ENCODE peak calls at places on chromosome 7, in four cellular contexts. One of them, this sample, is unnamed.

GRCh38 chr7:2032030-2032875 is 200.5 kb downstream of the MAD1L1 start:
- DNase-seq in trophoblast cell: no peak
- DNase-seq in H1: no peak
- DNase-seq in mesenchymal stem cell: no peak
- DNase-seq in this sample: no peak

GRCh38 chr7:55127135-55127551 is 108.3 kb downstream of the EGFR start:
- DNase-seq in trophoblast cell: no peak
- DNase-seq in H1: no peak
- DNase-seq in mesenchymal stem cell: no peak
- DNase-seq in this sample: no peak

GRCh38 chr7:143345428-143345900 is 17.0 kb downstream of the FAM131B start:
- DNase-seq in trophoblast cell: peak; percentile 18
- DNase-seq in mesenchymal stem cell: peak; percentile 48
- DNase-seq in H1: peak; percentile 82
- DNase-seq in this sample: peak; percentile 57

GRCh38 chr7:36661135-36661840 is 63.0 kb downstream of the AOAH start:
- DNase-seq in mesenchymal stem cell: no peak
- DNase-seq in H1: no peak
- DNase-seq in trophoblast cell: no peak
- DNase-seq in this sample: no peak

GRCh38 chr7:35555934-35556333 is 139.0 kb downstream of the HERPUD2 start:
- DNase-seq in trophoblast cell: peak; percentile 14
- DNase-seq in mesenchymal stem cell: peak; percentile 30
- DNase-seq in H1: no peak
- DNase-seq in this sample: no peak

GRCh38 chr7:77426052-77426404 is 9.9 kb upstream of the GSAP start:
- DNase-seq in trophoblast cell: no peak
- DNase-seq in H1: no peak
- DNase-seq in mesenchymal stem cell: no peak
- DNase-seq in this sample: no peak

GRCh38 chr7:98439484-98439883 is 38.6 kb upstream of the BAIAP2L1 start:
- DNase-seq in H1: no peak
- DNase-seq in trophoblast cell: no peak
- DNase-seq in mesenchymal stem cell: no peak
- DNase-seq in this sample: no peak

GRCh38 chr7:130951303-130951975 is 217.4 kb upstream of the KLF14 start:
- DNase-seq in trophoblast cell: no peak
- DNase-seq in mesenchymal stem cell: no peak
- DNase-seq in H1: no peak
- DNase-seq in this sample: no peak

GRCh38 chr7:103011650-103012049 is 62.9 kb downstream of the FBXL13 start:
- DNase-seq in mesenchymal stem cell: peak; percentile 45
- DNase-seq in H1: no peak
- DNase-seq in trophoblast cell: no peak
- DNase-seq in this sample: no peak

GRCh38 chr7:124085168-124085567 is 52.3 kb upstream of the TMEM229A start:
- DNase-seq in mesenchymal stem cell: no peak
- DNase-seq in trophoblast cell: no peak
- DNase-seq in H1: no peak
- DNase-seq in this sample: no peak

GRCh38 chr7:48360574-48360973 is 189.3 kb downstream of the ABCA13 start:
- DNase-seq in mesenchymal stem cell: no peak
- DNase-seq in H1: no peak
- DNase-seq in trophoblast cell: no peak
- DNase-seq in this sample: no peak

GRCh38 chr7:44189286-44189992 is at the start of gene GCK:
- DNase-seq in H1: no peak
- DNase-seq in mesenchymal stem cell: no peak
- DNase-seq in trophoblast cell: no peak
- DNase-seq in this sample: no peak

GRCh38 chr7:98024075-98024474 is 34.1 kb upstream of the OCM2 start:
- DNase-seq in trophoblast cell: no peak
- DNase-seq in H1: no peak
- DNase-seq in mesenchymal stem cell: no peak
- DNase-seq in this sample: no peak

GRCh38 chr7:79927116-79927515 is 207.5 kb upstream of the GNAI1 start:
- DNase-seq in mesenchymal stem cell: no peak
- DNase-seq in trophoblast cell: no peak
- DNase-seq in H1: no peak
- DNase-seq in this sample: no peak

GRCh38 chr7:4788627-4789189 is 13.3 kb downstream of the AP5Z1 start:
- DNase-seq in H1: no peak
- DNase-seq in trophoblast cell: no peak
- DNase-seq in mesenchymal stem cell: no peak
- DNase-seq in this sample: no peak

GRCh38 chr7:158239290-158239981 is 348.2 kb downstream of the PTPRN2 start:
- DNase-seq in trophoblast cell: no peak
- DNase-seq in mesenchymal stem cell: no peak
- DNase-seq in H1: no peak
- DNase-seq in this sample: no peak

GRCh38 chr7:33501368-33501767 is 372.0 kb downstream of the BBS9 start:
- DNase-seq in mesenchymal stem cell: no peak
- DNase-seq in H1: no peak
- DNase-seq in trophoblast cell: no peak
- DNase-seq in this sample: no peak

GRCh38 chr7:98107313-98107691 is 640 bp downstream of the LMTK2 start:
- DNase-seq in trophoblast cell: no peak
- DNase-seq in H1: no peak
- DNase-seq in mesenchymal stem cell: no peak
- DNase-seq in this sample: no peak

GRCh38 chr7:105846404-105846803 is 30.0 kb downstream of the ATXN7L1 start:
- DNase-seq in H1: no peak
- DNase-seq in mesenchymal stem cell: no peak
- DNase-seq in trophoblast cell: no peak
- DNase-seq in this sample: no peak

GRCh38 chr7:123030631-123031030 is 35.1 kb upstream of the TAS2R16 start:
- DNase-seq in H1: no peak
- DNase-seq in mesenchymal stem cell: no peak
- DNase-seq in trophoblast cell: no peak
- DNase-seq in this sample: no peak

GRCh38 chr7:158811461-158811860 is 17.8 kb downstream of the ESYT2 start:
- DNase-seq in trophoblast cell: peak; percentile 76
- DNase-seq in mesenchymal stem cell: peak; percentile 85
- DNase-seq in H1: no peak
- DNase-seq in this sample: no peak

GRCh38 chr7:123784263-123784662 is 35.5 kb upstream of the WASL start:
- DNase-seq in mesenchymal stem cell: peak; percentile 59
- DNase-seq in H1: no peak
- DNase-seq in trophoblast cell: peak; percentile 57
- DNase-seq in this sample: no peak

GRCh38 chr7:55021951-55022617 is 3.3 kb downstream of the EGFR start:
- DNase-seq in trophoblast cell: peak; percentile 87
- DNase-seq in mesenchymal stem cell: no peak
- DNase-seq in H1: no peak
- DNase-seq in this sample: no peak

GRCh38 chr7:139635521-139636240 is 112.2 kb downstream of the CLEC2L start:
- DNase-seq in mesenchymal stem cell: no peak
- DNase-seq in H1: no peak
- DNase-seq in trophoblast cell: no peak
- DNase-seq in this sample: peak; percentile 49

GRCh38 chr7:41567350-41568114 is 135.4 kb downstream of the INHBA start:
- DNase-seq in mesenchymal stem cell: peak; percentile 52
- DNase-seq in trophoblast cell: no peak
- DNase-seq in H1: no peak
- DNase-seq in this sample: no peak

GRCh38 chr7:21580073-21580521 is 37.3 kb downstream of the DNAH11 start:
- DNase-seq in mesenchymal stem cell: peak; percentile 96
- DNase-seq in trophoblast cell: no peak
- DNase-seq in H1: no peak
- DNase-seq in this sample: no peak

GRCh38 chr7:87218941-87219544 is 489 bp downstream of the TMEM243 start:
- DNase-seq in trophoblast cell: peak; percentile 49
- DNase-seq in H1: no peak
- DNase-seq in mesenchymal stem cell: peak; percentile 61
- DNase-seq in this sample: peak; percentile 14

GRCh38 chr7:91055219-91055618 is 209.0 kb upstream of the FZD1 start:
- DNase-seq in mesenchymal stem cell: no peak
- DNase-seq in trophoblast cell: no peak
- DNase-seq in H1: no peak
- DNase-seq in this sample: no peak

GRCh38 chr7:36284470-36284869 is 105.2 kb upstream of the ANLN start:
- DNase-seq in trophoblast cell: no peak
- DNase-seq in mesenchymal stem cell: no peak
- DNase-seq in H1: peak; percentile 53
- DNase-seq in this sample: no peak

GRCh38 chr7:120052884-120053382 is 220.0 kb upstream of the KCND2 start:
- DNase-seq in mesenchymal stem cell: peak; percentile 100
- DNase-seq in H1: no peak
- DNase-seq in trophoblast cell: peak; percentile 77
- DNase-seq in this sample: no peak

GRCh38 chr7:212754-213153 is 20.4 kb downstream of the FAM20C start:
- DNase-seq in H1: no peak
- DNase-seq in trophoblast cell: no peak
- DNase-seq in mesenchymal stem cell: no peak
- DNase-seq in this sample: no peak

GRCh38 chr7:210401-210925 is 18.1 kb downstream of the FAM20C start:
- DNase-seq in mesenchymal stem cell: no peak
- DNase-seq in trophoblast cell: no peak
- DNase-seq in H1: no peak
- DNase-seq in this sample: no peak

GRCh38 chr7:209846-210245 is 17.5 kb downstream of the FAM20C start:
- DNase-seq in trophoblast cell: no peak
- DNase-seq in H1: no peak
- DNase-seq in mesenchymal stem cell: peak; percentile 61
- DNase-seq in this sample: no peak

GRCh38 chr7:211715-212058 is 19.3 kb downstream of the FAM20C start:
- DNase-seq in trophoblast cell: no peak
- DNase-seq in mesenchymal stem cell: no peak
- DNase-seq in H1: no peak
- DNase-seq in this sample: no peak

GRCh38 chr7:211033-211714 is 18.8 kb downstream of the FAM20C start:
- DNase-seq in trophoblast cell: no peak
- DNase-seq in mesenchymal stem cell: no peak
- DNase-seq in H1: no peak
- DNase-seq in this sample: no peak
- H3K4me3 ChIP-seq in trophoblast cell: no peak overlapping the region
- H3K4me3 ChIP-seq in mesenchymal stem cell: no peak overlapping the region
- H3K4me3 ChIP-seq in H1: no peak overlapping the region
- H3K4me3 ChIP-seq in this sample: no peak overlapping the region

DNA sequence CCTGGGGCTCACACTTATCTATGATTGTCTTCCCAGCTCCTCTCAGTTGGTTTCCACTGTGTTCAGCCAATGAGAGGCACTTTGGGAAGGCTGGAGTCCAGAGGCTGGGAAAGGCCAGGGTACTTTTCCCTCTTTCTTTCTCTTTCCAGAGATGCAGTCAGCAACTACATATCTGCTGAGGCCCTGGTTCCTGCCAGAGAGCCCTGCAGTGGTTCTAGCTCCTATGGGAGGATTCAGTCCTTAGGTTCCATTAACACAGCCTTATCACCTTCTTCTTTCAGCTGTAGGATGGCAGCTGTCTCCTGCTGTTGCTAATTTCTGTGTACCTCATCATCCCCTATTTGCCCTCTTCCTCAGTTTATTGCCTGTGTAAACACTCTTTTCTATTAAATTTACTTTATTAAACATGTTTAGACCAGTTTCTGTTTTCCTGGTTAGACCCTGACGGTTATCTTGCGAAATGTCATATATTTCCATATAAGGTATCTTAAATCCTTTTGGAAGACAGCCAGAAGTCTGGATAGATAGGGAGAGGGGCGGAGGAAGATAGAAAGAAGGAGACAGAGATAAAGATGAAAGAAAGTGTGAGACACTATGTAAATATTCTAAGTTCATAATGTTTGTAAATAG is 100.3 kb downstream of the HGF start:
- DNase-seq in trophoblast cell: no peak
- DNase-seq in mesenchymal stem cell: no peak
- DNase-seq in H1: no peak
- DNase-seq in this sample: no peak
- H2BK12ac ChIP-seq in trophoblast cell: no peak overlapping the region
- H2BK12ac ChIP-seq in mesenchymal stem cell: peak overlapping the region; percentile 18
- H2BK12ac ChIP-seq in H1: peak overlapping the region; percentile 41
- H2BK12ac ChIP-seq in this sample: no peak overlapping the region

GRCh38 chr7:94650137-94650536 is 5.8 kb downstream of the SGCE start:
- DNase-seq in H1: no peak
- DNase-seq in trophoblast cell: no peak
- DNase-seq in mesenchymal stem cell: no peak
- DNase-seq in this sample: no peak

GRCh38 chr7:94649313-94649924 is 6.5 kb downstream of the SGCE start:
- DNase-seq in H1: no peak
- DNase-seq in trophoblast cell: no peak
- DNase-seq in mesenchymal stem cell: peak; percentile 26
- DNase-seq in this sample: no peak

GRCh38 chr7:94650652-94651051 is 5.3 kb downstream of the SGCE start:
- DNase-seq in trophoblast cell: no peak
- DNase-seq in H1: no peak
- DNase-seq in mesenchymal stem cell: no peak
- DNase-seq in this sample: no peak

GRCh38 chr7:94647295-94647694 is 8.6 kb downstream of the SGCE start:
- DNase-seq in trophoblast cell: no peak
- DNase-seq in H1: no peak
- DNase-seq in mesenchymal stem cell: no peak
- DNase-seq in this sample: no peak

GRCh38 chr7:94648731-94649130 is 7.2 kb downstream of the SGCE start:
- DNase-seq in H1: no peak
- DNase-seq in trophoblast cell: no peak
- DNase-seq in mesenchymal stem cell: no peak
- DNase-seq in this sample: no peak
- H3K4me3 ChIP-seq in H1: no peak overlapping the region
- H3K4me3 ChIP-seq in trophoblast cell: no peak overlapping the region
- H3K4me3 ChIP-seq in mesenchymal stem cell: no peak overlapping the region
- H3K4me3 ChIP-seq in this sample: no peak overlapping the region

GRCh38 chr7:71683382-71683781 is 551.4 kb downstream of the GALNT17 start:
- DNase-seq in mesenchymal stem cell: no peak
- DNase-seq in H1: no peak
- DNase-seq in trophoblast cell: no peak
- DNase-seq in this sample: no peak
- H2BK12ac ChIP-seq in mesenchymal stem cell: no peak overlapping the region
- H2BK12ac ChIP-seq in H1: no peak overlapping the region
- H2BK12ac ChIP-seq in trophoblast cell: no peak overlapping the region
- H2BK12ac ChIP-seq in this sample: no peak overlapping the region

This sample was measured in neuronal stem cell.